ENCODE peak calls at places on chromosomes 16 and 17, in four cellular contexts. O, W, J and K are unnamed samples.

GRCh38 chr17:661509-661908 is 53.1 kb downstream of the VPS53 start:
- DNase-seq in J (no peak), O (no peak), W (no peak), K (no peak)

GRCh38 chr16:88058817-88059216 is 107.6 kb downstream of the BANP start:
- DNase-seq in O (no peak), J (no peak), W (no peak), K (no peak)

GRCh38 chr17:68400404-68400735 is 56.9 kb downstream of the WIPI1 start:
- DNase-seq in J (no peak), O (no peak), W (no peak), K (peak)

GRCh38 chr17:77418609-77419008 is 277.8 kb downstream of the SEC14L1 start:
- DNase-seq in W (no peak), O (no peak), J (no peak), K (no peak)

GRCh38 chr16:19286827-19287226 is 1.3 kb downstream of the CLEC19A start:
- DNase-seq in J (no peak), O (no peak), W (no peak), K (no peak)

GRCh38 chr17:39018267-39019134 is 51.3 kb upstream of the FBXO47 start:
- DNase-seq in J (no peak), O (no peak), W (peak), K (no peak)

GRCh38 chr17:3557768-3558583 is at the start of gene TRPV3:
- DNase-seq in W (no peak), J (no peak), O (no peak), K (peak)

GRCh38 chr16:81709369-81709900 is 69.7 kb upstream of the PLCG2 start:
- DNase-seq in W (no peak), O (no peak), J (no peak), K (no peak)

DNA sequence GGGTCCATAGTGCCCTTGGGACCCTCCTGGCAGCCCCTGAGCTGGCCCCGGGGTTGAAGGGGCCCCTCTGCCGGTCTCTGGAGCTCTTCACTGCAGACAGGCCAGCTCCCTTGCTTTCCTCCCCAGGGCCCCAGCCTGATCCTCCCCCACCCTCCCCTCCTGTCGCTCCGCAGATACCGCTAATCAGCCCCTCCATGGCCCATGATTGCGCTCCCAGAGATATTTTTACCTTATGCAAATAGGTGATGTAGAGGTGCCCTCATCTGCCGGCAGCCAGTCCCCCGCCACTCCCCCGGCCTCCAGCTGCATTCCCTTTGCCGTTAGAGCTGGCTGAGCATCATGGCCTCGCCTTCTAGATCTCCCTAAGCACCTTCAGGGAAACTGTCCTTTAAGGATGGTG is 9.2 kb downstream of the MMP15 start:
- DNase-seq in O (no peak), J (no peak), W (no peak), K (no peak)
- H3K27ac ChIP-seq in O (no peak), J (no peak), W (no peak), K (no peak)

GRCh38 chr16:25095636-25096035 is 15.9 kb upstream of the LCMT1 start:
- DNase-seq in J (no peak), O (no peak), W (no peak), K (no peak)

GRCh38 chr16:25089346-25089745 is 22.2 kb upstream of the LCMT1 start:
- DNase-seq in W (no peak), O (no peak), J (no peak), K (no peak)

GRCh38 chr16:25093208-25094061 is 18.1 kb upstream of the LCMT1 start:
- DNase-seq in J (no peak), O (no peak), W (no peak), K (no peak)

GRCh38 chr16:25097304-25097988 is 14.1 kb upstream of the LCMT1 start:
- DNase-seq in W (no peak), O (peak), J (no peak), K (no peak)

GRCh38 chr16:25092489-25092888 is 19.1 kb upstream of the LCMT1 start:
- DNase-seq in W (no peak), J (no peak), O (no peak), K (no peak)
- H2AFZ ChIP-seq in W (no peak), J (no peak), O (no peak), K (no peak)

GRCh38 chr17:42421479-42422332 is 1.4 kb downstream of the CAVIN1 start:
- DNase-seq in W (peak), O (peak), J (no peak), K (peak)
- H3K27ac ChIP-seq in W (peak), O (peak), J (no peak), K (no peak)

GRCh38 chr17:79732804-79733691 is 2.3 kb downstream of the ENPP7 start:
- DNase-seq in J (no peak), W (peak), O (no peak), K (no peak)

GRCh38 chr17:79732246-79732645 is 1.5 kb downstream of the ENPP7 start:
- DNase-seq in J (no peak), O (no peak), W (no peak), K (no peak)

GRCh38 chr17:79730769-79731483 is at the start of gene ENPP7:
- DNase-seq in J (no peak), W (no peak), O (no peak), K (no peak)

GRCh38 chr17:79735096-79735495 is 4.4 kb downstream of the ENPP7 start:
- DNase-seq in O (no peak), W (no peak), J (no peak), K (no peak)

DNA sequence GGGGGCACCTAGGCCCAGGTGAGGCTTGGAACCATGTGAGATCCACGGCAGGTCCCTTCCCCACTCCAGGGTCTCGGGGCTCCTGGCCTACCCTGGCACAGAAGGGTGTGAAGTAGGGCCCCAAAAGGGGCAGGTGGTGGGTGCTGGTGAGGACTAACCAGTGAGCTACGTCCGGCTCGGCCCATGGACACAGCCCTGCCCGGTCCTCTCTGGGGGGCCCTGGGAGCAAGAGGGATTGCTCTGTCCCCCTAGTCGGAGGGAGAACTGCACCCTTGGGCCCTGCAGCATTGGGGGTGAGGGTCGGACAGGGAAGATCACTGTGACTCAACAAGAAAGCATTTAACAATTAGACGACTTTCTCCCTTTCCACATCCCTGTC is 2.9 kb downstream of the ENPP7 start:
- DNase-seq in W (no peak), J (no peak), O (no peak), K (no peak)
- H2AFZ ChIP-seq in W (no peak), J (no peak), O (no peak), K (no peak)

DNA sequence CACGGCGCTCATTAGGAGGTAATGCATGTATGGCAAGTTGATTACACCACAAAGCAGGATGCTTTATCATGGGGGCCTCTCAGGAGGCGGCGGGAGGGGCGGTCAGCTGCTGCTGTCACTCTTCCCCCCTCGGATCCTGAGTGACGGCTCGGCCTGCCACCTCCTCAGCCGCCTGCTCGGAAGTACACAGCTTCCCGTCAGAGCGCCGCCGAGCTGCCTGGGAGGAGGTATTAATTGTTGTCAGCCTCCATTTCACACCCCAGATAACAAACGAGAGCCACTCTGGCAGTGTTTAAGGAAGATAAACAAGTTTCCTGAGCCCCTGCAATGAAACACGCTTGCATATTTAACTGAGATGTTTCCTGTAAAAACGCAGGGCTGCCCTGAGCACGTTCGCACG is 84.1 kb upstream of the IRX3 start:
- DNase-seq in O (no peak), W (no peak), J (no peak), K (peak)
- H3K27ac ChIP-seq in O (no peak), W (no peak), J (no peak), K (no peak)

DNA sequence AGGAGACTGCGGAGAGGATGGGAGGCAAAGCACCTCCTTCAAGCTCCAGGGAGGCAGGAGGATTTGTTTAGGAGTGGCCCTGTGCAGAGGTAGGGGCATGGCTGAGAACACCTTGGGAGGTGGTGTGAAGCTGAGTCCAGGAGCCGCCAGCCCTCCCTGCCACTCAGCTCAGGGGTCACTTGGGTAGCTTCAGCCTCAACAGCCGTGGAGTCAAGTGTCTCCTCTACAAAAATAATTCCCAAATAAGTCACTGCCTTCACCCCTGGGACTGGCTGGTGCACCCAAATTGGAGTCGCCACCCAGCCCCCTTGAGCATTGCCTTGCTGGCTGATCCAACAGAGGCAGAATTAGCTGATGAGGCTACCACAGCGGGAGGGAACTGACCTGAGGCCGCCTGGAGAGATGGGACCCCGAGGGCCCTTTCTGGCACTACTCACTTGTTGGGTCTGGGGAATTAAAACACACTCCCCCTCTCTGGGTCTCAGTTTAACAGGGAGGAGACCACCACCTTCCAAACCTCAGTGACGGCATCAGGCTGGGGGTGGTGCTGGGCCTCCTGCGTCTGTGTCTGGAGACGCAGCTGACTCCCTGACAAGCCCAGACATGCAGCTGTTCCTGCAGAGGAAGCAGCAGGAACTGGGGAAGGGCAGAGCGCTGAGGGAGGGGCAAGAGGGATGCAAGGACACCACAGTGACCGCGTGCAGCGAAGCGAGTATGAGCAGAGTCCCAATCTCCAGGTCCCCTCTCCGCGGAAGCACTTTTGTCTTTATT is 87.9 kb upstream of the TOB1 start:
- DNase-seq in J (no peak), W (peak), O (peak), K (peak)
- H2AFZ ChIP-seq in J (peak), W (peak), O (peak), K (no peak)

GRCh38 chr16:57537596-57538234 is 1.3 kb upstream of the CCDC102A start:
- DNase-seq in J (no peak), W (no peak), O (no peak), K (peak)
- H3K27ac ChIP-seq in J (no peak), W (no peak), O (no peak), K (no peak)

GRCh38 chr17:41738801-41739112 is 4.3 kb upstream of the HAP1 start:
- DNase-seq in O (no peak), W (no peak), J (no peak), K (no peak)

GRCh38 chr17:41738077-41738800 is 3.8 kb upstream of the HAP1 start:
- DNase-seq in W (peak), J (peak), O (peak), K (peak)

GRCh38 chr17:41736983-41737679 is 2.7 kb upstream of the HAP1 start:
- DNase-seq in W (no peak), J (no peak), O (no peak), K (no peak)

GRCh38 chr17:41735744-41736143 is 1.3 kb upstream of the HAP1 start:
- DNase-seq in W (no peak), O (no peak), J (no peak), K (peak)

DNA sequence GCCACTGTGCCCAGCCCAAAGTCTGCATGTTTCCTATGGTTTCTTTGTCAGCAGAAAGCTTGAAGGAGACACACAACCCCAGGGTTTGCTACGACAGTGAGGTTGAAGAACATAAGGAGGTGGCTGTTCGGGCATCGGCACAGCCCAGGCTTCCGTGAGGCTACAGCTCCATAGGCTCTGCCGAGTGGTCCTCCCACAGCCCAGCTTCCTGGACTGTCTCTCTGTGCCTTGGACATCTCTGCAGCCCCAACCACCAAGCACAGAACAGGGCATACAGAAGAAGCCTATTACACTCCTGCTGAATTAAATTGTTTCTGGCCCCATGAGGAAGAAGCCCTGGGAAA is 3.2 kb upstream of the HAP1 start:
- DNase-seq in W (no peak), O (no peak), J (no peak), K (no peak)
- H2AFZ ChIP-seq in W (no peak), O (peak), J (no peak), K (no peak)

DNA sequence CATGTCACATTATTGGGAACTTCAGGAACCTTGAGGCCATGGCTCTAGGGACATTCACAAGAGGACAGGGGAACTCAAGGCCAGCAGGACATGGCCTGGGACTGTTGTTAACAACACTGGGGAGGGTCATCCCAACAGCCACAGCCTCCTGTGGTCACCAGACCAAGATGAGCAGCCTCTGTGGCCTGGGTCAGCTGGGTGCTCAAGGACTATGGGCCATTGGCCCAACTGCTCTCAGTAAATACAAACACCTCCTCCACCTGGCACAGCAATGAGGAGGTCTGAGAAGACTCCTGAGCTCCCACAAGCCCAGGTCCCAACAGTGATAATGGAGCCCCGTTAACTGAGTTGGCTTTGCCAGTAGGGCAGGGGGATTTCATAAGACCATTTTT is 20.9 kb downstream of the KIFC3 start:
- DNase-seq in W (no peak), J (no peak), O (no peak), K (no peak)
- H3K27ac ChIP-seq in W (no peak), J (no peak), O (no peak), K (no peak)